ENCODE peak calls at places on chromosomes 16 and 17, in six cellular contexts. W is BJ, I is lower lobe of right lung, Q is OCI-LY7, S is astrocyte of the cerebellum, M is BE2C. N is an unnamed sample.

GRCh38 chr17:76709077-76709950 is 1.5 kb downstream of the MXRA7 start:
- DNase-seq in W (peak), M (peak), S (peak), I (peak), Q (no peak), N (no peak)

GRCh38 chr17:63338272-63338671 is 107.8 kb downstream of the CYB561 start:
- DNase-seq in M (no peak), S (no peak), Q (no peak), W (no peak), I (no peak), N (no peak)

GRCh38 chr16:140175-140857 is 1.8 kb upstream of the NPRL3 start:
- DNase-seq in W (no peak), Q (no peak), S (no peak), M (no peak), I (no peak), N (no peak)

GRCh38 chr17:58402679-58403078 is 14.7 kb downstream of the RNF43 start:
- DNase-seq in I (no peak), W (no peak), Q (no peak), M (no peak), S (peak), N (no peak)

GRCh38 chr16:53504161-53504663 is 1.2 kb upstream of the AKTIP start:
- DNase-seq in S (no peak), M (peak), Q (peak), W (no peak), I (peak), N (peak)

GRCh38 chr17:40518401-40519088 is 17.1 kb upstream of the TNS4 start:
- DNase-seq in M (no peak), I (no peak), W (no peak), S (no peak), Q (no peak), N (no peak)

GRCh38 chr17:63185420-63185819 is 219.4 kb downstream of the TANC2 start:
- DNase-seq in W (no peak), Q (no peak), M (no peak), I (no peak), S (no peak), N (no peak)

GRCh38 chr17:80129006-80129565 is 17.8 kb downstream of the EIF4A3 start:
- DNase-seq in M (no peak), Q (no peak), S (no peak), I (no peak), W (no peak), N (no peak)

GRCh38 chr17:31425646-31426045 is 34.2 kb downstream of the RAB11FIP4 start:
- DNase-seq in S (no peak), Q (no peak), M (peak), I (no peak), W (no peak), N (no peak)

GRCh38 chr17:4504188-4504587 is 5.5 kb downstream of the SPNS2 start:
- DNase-seq in W (no peak), M (no peak), Q (peak), S (no peak), I (no peak), N (peak)

GRCh38 chr16:3979518-3979917 is 99.0 kb upstream of the CREBBP start:
- DNase-seq in W (no peak), S (no peak), M (no peak), I (no peak), Q (no peak), N (no peak)

GRCh38 chr16:65576631-65577030 is 454.8 kb upstream of the CDH11 start:
- DNase-seq in S (no peak), Q (peak), I (no peak), W (no peak), M (peak), N (no peak)

GRCh38 chr17:77257596-77258458 is 117.1 kb downstream of the SEC14L1 start:
- DNase-seq in Q (no peak), M (no peak), W (no peak), I (no peak), S (no peak), N (no peak)

GRCh38 chr17:3603119-3603869 is 5.9 kb downstream of the TRPV1 start:
- DNase-seq in W (peak), I (no peak), Q (no peak), M (no peak), S (no peak), N (no peak)

GRCh38 chr16:11034481-11034931 is 90.1 kb downstream of the CLEC16A start:
- DNase-seq in Q (no peak), M (no peak), I (no peak), W (no peak), S (no peak), N (no peak)

GRCh38 chr16:75257886-75258806 is 6.7 kb upstream of the BCAR1 start:
- DNase-seq in I (no peak), Q (no peak), W (no peak), M (no peak), S (no peak), N (no peak)

GRCh38 chr17:15270628-15271381 is 5.7 kb upstream of the PMP22 start:
- DNase-seq in W (no peak), I (no peak), Q (no peak), S (no peak), M (no peak), N (peak)

GRCh38 chr17:5033352-5034015 is 1.7 kb downstream of the SLC52A1 start:
- DNase-seq in I (no peak), M (no peak), S (no peak), Q (no peak), W (no peak), N (no peak)

GRCh38 chr17:58995247-58995940 is 111.3 kb downstream of the TRIM37 start:
- DNase-seq in W (no peak), M (no peak), S (no peak), I (no peak), Q (no peak), N (no peak)

GRCh38 chr16:86424413-86424812 is 85.9 kb upstream of the FOXF1 start:
- DNase-seq in S (no peak), Q (no peak), I (no peak), M (no peak), W (no peak), N (no peak)

GRCh38 chr17:27288183-27288582 is 5.7 kb upstream of the WSB1 start:
- DNase-seq in S (no peak), M (no peak), Q (no peak), I (no peak), W (no peak), N (no peak)

GRCh38 chr17:21283482-21284318 is 811 bp upstream of the MAP2K3 start:
- DNase-seq in I (no peak), M (no peak), S (no peak), W (no peak), Q (no peak), N (peak)

GRCh38 chr17:16091773-16092172 is 92.1 kb downstream of the TTC19 start:
- DNase-seq in I (no peak), W (no peak), M (no peak), S (no peak), Q (no peak), N (no peak)

GRCh38 chr16:10332775-10333174 is 53.1 kb upstream of the ATF7IP2 start:
- DNase-seq in W (no peak), Q (no peak), S (no peak), I (no peak), M (no peak), N (no peak)

GRCh38 chr16:24018485-24018884 is 182.7 kb downstream of the PRKCB start:
- DNase-seq in W (no peak), Q (no peak), M (no peak), S (no peak), I (no peak), N (no peak)

GRCh38 chr17:70119961-70120360 is 44.9 kb downstream of the KCNJ16 start:
- DNase-seq in Q (no peak), S (no peak), M (no peak), W (no peak), I (no peak), N (no peak)

GRCh38 chr17:65219124-65219523 is 82.0 kb downstream of the RGS9 start:
- DNase-seq in S (no peak), I (no peak), M (no peak), Q (no peak), W (no peak), N (no peak)

GRCh38 chr17:6666077-6666521 is 14.5 kb downstream of the C17orf100 start:
- DNase-seq in M (peak), W (peak), Q (peak), I (peak), S (peak), N (peak)

GRCh38 chr16:49026566-49026965 is 255.1 kb downstream of the CBLN1 start:
- DNase-seq in M (no peak), S (no peak), Q (no peak), W (no peak), I (no peak), N (no peak)

GRCh38 chr16:30527635-30528178 is 1.3 kb upstream of the ZNF768 start:
- DNase-seq in S (no peak), W (no peak), M (no peak), I (peak), Q (peak), N (no peak)

GRCh38 chr16:87392823-87393679 is 915 bp downstream of the MAP1LC3B start:
- DNase-seq in M (peak), I (peak), Q (peak), W (no peak), S (no peak), N (peak)

GRCh38 chr17:61461967-61462733 is 9.9 kb downstream of the TBX4 start:
- DNase-seq in M (no peak), I (no peak), S (no peak), Q (no peak), W (no peak), N (no peak)

GRCh38 chr16:57539072-57539796 is 2.9 kb upstream of the CCDC102A start:
- DNase-seq in I (peak), M (no peak), W (no peak), Q (peak), S (no peak), N (peak)

GRCh38 chr17:13492351-13493122 is 109.2 kb downstream of the HS3ST3A1 start:
- DNase-seq in M (no peak), W (no peak), I (no peak), Q (no peak), S (no peak), N (no peak)

GRCh38 chr16:12113581-12114375 is 137.2 kb downstream of the SNX29 start:
- DNase-seq in Q (no peak), I (no peak), W (no peak), S (no peak), M (no peak), N (no peak)

GRCh38 chr16:10635367-10636021 is 55.1 kb upstream of the EMP2 start:
- DNase-seq in W (no peak), M (no peak), Q (no peak), S (no peak), I (no peak), N (no peak)

GRCh38 chr16:89504061-89504460 is 4.1 kb upstream of the SPG7 start:
- DNase-seq in M (no peak), I (no peak), W (no peak), Q (no peak), S (no peak), N (no peak)

DNA sequence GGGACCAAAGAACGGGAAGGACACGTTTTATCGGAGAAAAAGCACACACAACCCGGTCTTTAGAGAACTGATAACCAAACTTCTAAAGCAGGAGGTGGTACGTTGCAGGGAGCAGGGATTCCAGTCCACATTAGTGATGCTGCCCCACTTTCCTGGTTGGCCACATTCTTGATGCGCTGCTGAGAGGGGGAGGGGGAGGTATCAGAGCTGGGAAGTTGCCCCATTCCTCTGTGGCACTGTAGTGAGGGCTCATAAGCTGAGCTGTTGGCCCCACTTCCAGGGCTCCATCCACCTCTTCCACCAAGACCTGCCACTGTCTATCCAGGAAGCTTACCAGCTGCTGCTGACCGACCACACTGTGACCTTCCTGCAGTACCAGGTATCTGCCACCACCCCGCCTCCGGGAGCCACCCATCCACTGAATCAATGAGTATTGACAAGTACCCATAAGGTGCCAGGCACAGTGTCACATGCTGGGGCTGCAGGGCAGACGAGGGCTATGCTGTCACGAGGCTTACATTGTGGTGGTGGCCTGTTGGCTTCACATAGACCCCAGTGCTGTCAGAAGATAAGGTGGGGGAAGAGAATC is 1.0 kb downstream of the TSEN54 start:
- DNase-seq in W (no peak), Q (peak), M (no peak), S (no peak), I (peak), N (peak)
- TF ChIP-seq CTCF in W (no peak), Q (peak), M (no peak), S (no peak), I (no peak), N (no peak)

GRCh38 chr16:13875614-13876284 is 44.2 kb upstream of the ERCC4 start:
- DNase-seq in S (no peak), W (no peak), Q (no peak), M (no peak), I (no peak), N (no peak)

DNA sequence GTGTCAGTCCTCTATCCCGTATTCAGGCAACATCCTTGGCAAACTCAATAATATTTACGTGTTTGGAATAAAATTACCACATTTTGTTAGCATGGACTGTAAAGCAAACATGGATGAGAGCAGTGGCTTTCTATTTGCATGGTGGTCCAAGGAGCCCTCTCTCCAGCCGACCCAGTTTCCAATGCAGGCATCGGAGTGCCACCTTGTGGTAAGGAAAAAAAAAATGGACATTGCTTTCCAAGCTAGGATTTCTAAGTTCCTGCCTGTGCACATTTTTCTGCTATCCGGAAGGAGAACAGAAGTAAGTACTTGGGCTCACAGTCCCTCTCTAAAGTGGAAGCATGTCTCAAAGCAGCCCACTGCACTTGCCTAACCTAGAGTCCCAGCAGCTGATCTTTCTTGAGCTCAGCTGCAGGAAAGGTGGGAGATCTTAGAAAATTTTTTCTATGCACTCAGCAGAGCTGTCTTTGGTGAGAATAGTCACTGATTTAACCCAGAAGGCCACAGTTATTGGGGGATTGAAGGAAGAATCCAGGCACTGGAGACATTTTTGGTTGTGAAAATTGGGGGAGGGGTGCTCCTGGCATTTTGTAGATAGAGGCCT is 46.0 kb upstream of the ERCC4 start:
- DNase-seq in W (no peak), I (no peak), Q (peak), S (peak), M (peak), N (no peak)
- TF ChIP-seq CTCF in W (peak), I (peak), Q (peak), S (peak), M (peak), N (no peak)

GRCh38 chr16:66958857-66959644 is 2.0 kb upstream of the CES3 start:
- DNase-seq in M (no peak), S (no peak), Q (no peak), W (no peak), I (no peak), N (no peak)
- TF ChIP-seq CTCF in M (no peak), S (no peak), Q (no peak), W (no peak), I (no peak), N (no peak)

GRCh38 chr17:78979780-78980623 is at the start of gene LGALS3BP:
- DNase-seq in I (peak), W (no peak), Q (no peak), S (peak), M (peak), N (peak)
- TF ChIP-seq CTCF in I (no peak), W (no peak), Q (no peak), S (no peak), M (no peak), N (no peak)

GRCh38 chr17:54221499-54221898 is 398.8 kb downstream of the KIF2B start:
- DNase-seq in Q (no peak), S (no peak), M (no peak), W (no peak), I (no peak), N (no peak)
- TF ChIP-seq CTCF in Q (no peak), S (no peak), M (no peak), W (no peak), I (no peak), N (no peak)

GRCh38 chr17:42306385-42306667 is 18.0 kb downstream of the STAT5A start:
- DNase-seq in M (no peak), I (no peak), Q (no peak), W (no peak), S (no peak), N (no peak)

GRCh38 chr17:42303694-42304093 is 15.4 kb downstream of the STAT5A start:
- DNase-seq in I (no peak), Q (no peak), W (no peak), S (no peak), M (no peak), N (no peak)

GRCh38 chr17:42304187-42305030 is 16.1 kb downstream of the STAT5A start:
- DNase-seq in W (no peak), Q (no peak), I (no peak), S (no peak), M (no peak), N (no peak)

GRCh38 chr17:42307362-42307927 is 19.1 kb downstream of the STAT5A start:
- DNase-seq in M (no peak), S (no peak), I (no peak), Q (no peak), W (no peak), N (no peak)

GRCh38 chr17:42305543-42306384 is 17.5 kb downstream of the STAT5A start:
- DNase-seq in I (no peak), S (no peak), W (no peak), M (no peak), Q (no peak), N (peak)
- TF ChIP-seq CTCF in I (no peak), S (no peak), W (no peak), M (no peak), Q (no peak), N (no peak)

GRCh38 chr17:66724581-66725341 is 110.2 kb upstream of the CACNG5 start:
- DNase-seq in Q (no peak), I (no peak), W (peak), M (no peak), S (peak), N (no peak)
- TF ChIP-seq CTCF in Q (no peak), I (no peak), W (no peak), M (no peak), S (no peak), N (no peak)

GRCh38 chr16:67931712-67932461 is at the start of gene CTRL:
- DNase-seq in I (no peak), M (peak), Q (no peak), S (no peak), W (no peak), N (no peak)
- TF ChIP-seq CTCF in I (no peak), M (peak), Q (no peak), S (no peak), W (peak), N (no peak)

DNA sequence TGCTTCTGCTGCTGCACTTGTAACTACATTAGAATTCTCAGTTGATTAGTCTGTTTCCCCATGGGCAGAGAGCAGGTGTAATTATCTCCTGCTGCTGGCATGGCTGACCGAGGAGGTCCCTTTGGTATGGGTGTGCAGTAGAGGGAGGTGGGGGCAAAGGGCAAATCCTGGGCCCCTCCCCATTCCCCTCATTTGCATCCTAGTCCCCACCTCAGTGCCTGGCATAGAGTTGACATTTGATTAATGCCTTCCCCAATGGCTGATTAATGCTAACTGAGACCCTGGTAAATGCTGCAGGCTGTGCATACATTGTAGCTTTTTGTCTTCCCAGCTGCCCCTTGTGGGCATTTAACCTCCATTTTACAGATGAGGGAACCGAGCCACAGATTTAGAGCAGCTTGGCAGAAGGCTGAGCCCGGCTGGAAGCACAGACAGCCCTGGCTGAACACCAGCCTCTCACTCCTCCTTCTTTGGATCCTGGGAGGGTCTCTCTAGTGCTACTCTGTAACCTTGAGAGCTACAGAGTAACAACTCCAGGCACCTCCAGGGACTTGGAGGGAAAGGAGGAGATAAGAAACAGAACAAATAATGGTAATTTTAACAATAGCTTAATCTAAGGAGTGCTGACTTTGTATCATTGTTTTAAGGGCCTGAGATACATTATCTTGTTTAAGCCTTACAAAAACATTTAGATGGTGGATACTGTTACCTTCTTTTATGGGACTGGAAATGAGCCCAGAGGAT is 5.1 kb downstream of the PLCG2 start:
- DNase-seq in S (no peak), M (no peak), I (no peak), Q (peak), W (no peak), N (no peak)
- TF ChIP-seq CTCF in S (no peak), M (no peak), I (no peak), Q (peak), W (no peak), N (no peak)

DNA sequence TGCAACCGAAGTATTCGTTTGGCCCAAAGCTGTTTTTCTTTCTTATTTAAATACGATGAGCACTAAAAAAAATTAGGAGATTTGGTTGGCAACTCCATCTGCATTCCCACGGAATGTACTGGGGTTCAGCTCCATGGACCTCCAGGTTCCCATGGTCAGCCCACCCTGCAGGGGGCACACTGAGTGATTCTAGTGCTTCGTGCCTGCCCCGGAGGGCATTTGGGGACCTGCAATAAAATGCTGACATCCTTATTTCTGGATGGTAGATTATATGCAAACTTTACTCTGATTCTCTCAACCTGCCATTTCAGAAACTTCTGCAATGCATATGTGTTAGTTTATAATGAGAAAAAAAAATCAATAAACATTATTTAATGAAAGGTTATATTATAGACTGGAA is 339.4 kb downstream of the XYLT1 start:
- DNase-seq in I (no peak), M (peak), S (no peak), W (no peak), Q (no peak), N (no peak)
- TF ChIP-seq CTCF in I (no peak), M (peak), S (no peak), W (no peak), Q (peak), N (no peak)